ENCODE peak calls at places on chromosome 16, in five cellular contexts. F, K, M, U and R are unnamed samples.

GRCh38 chr16:67242138-67242730 is 5.0 kb downstream of the FHOD1 start:
- DNase-seq in F (no peak), K (no peak), M (no peak), U (no peak), R (no peak)

GRCh38 chr16:87344931-87345631 is 27.9 kb upstream of the C16orf95 start:
- DNase-seq in F (no peak), K (no peak), M (no peak), U (peak; percentile 36), R (no peak)

GRCh38 chr16:23374721-23375120 is 72.6 kb downstream of the SCNN1B start:
- DNase-seq in F (no peak), K (no peak), M (no peak), U (no peak), R (peak; percentile 88)

GRCh38 chr16:66097746-66098145 is 268.7 kb upstream of the CDH5 start:
- DNase-seq in F (peak; percentile 37), K (no peak), M (no peak), U (no peak), R (no peak)

GRCh38 chr16:17544785-17545184 is 74.0 kb upstream of the XYLT1 start:
- DNase-seq in F (no peak), K (no peak), M (no peak), U (peak; percentile 81), R (no peak)

GRCh38 chr16:85227924-85228462 is 115.7 kb upstream of the CIBAR2 start:
- DNase-seq in F (peak; percentile 74), K (peak; percentile 76), M (no peak), U (peak; percentile 49), R (no peak)

GRCh38 chr16:3637371-3637923 is 17.0 kb upstream of the DNASE1 start:
- DNase-seq in F (no peak), K (peak; percentile 8), M (no peak), U (peak; percentile 53), R (no peak)

GRCh38 chr16:66622863-66623262 is 18.4 kb downstream of the CMTM3 start:
- DNase-seq in F (peak; percentile 23), K (peak; percentile 32), M (no peak), U (no peak), R (no peak)

GRCh38 chr16:59039066-59039465 is 304.9 kb upstream of the GOT2 start:
- DNase-seq in F (no peak), K (no peak), M (no peak), U (no peak), R (no peak)

GRCh38 chr16:52141871-52142270 is 405.1 kb downstream of the TOX3 start:
- DNase-seq in F (no peak), K (no peak), M (no peak), U (no peak), R (no peak)

GRCh38 chr16:35391328-35391727 is 1931.9 kb downstream of the TP53TG3F start:
- DNase-seq in F (no peak), K (peak; percentile 23), M (peak; percentile 55), U (peak; percentile 32), R (peak; percentile 46)

GRCh38 chr16:50305441-50306061 is 39.2 kb downstream of the ADCY7 start:
- DNase-seq in F (no peak), K (no peak), M (no peak), U (no peak), R (no peak)

GRCh38 chr16:86455116-86455515 is 55.2 kb upstream of the FOXF1 start:
- DNase-seq in F (peak; percentile 96), K (peak; percentile 100), M (no peak), U (no peak), R (no peak)

GRCh38 chr16:85078176-85078700 is 34.0 kb downstream of the CIBAR2 start:
- DNase-seq in F (no peak), K (no peak), M (no peak), U (no peak), R (no peak)

GRCh38 chr16:88866151-88866920 is at the start of gene PABPN1L:
- DNase-seq in F (no peak), K (no peak), M (no peak), U (no peak), R (no peak)

GRCh38 chr16:89120921-89121351 is 27.3 kb downstream of the ACSF3 start:
- DNase-seq in F (no peak), K (no peak), M (no peak), U (no peak), R (no peak)

GRCh38 chr16:4612977-4613635 is 1.6 kb downstream of the UBALD1 start:
- DNase-seq in F (no peak), K (no peak), M (no peak), U (peak; percentile 35), R (peak; percentile 83)

GRCh38 chr16:31354394-31355291 is at the start of gene ITGAX:
- DNase-seq in F (no peak), K (peak; percentile 20), M (no peak), U (no peak), R (peak; percentile 52)

GRCh38 chr16:57013268-57013667 is 23.9 kb downstream of the NLRC5 start:
- DNase-seq in F (peak; percentile 86), K (peak; percentile 71), M (no peak), U (no peak), R (peak; percentile 94)

GRCh38 chr16:85583491-85584181 is 29.5 kb upstream of the GSE1 start:
- DNase-seq in F (peak; percentile 93), K (peak; percentile 95), M (no peak), U (no peak), R (no peak)

GRCh38 chr16:77273-77806 is 685 bp upstream of the MPG start:
- DNase-seq in F (no peak), K (peak; percentile 61), M (no peak), U (peak; percentile 80), R (peak; percentile 61)

GRCh38 chr16:2537451-2538379 is at the start of gene PDPK1:
- DNase-seq in F (peak; percentile 83), K (peak; percentile 92), M (no peak), U (peak; percentile 96), R (peak; percentile 83)

GRCh38 chr16:67675999-67676398 is 9.4 kb downstream of the C16orf86 start:
- DNase-seq in F (no peak), K (no peak), M (no peak), U (no peak), R (no peak)

GRCh38 chr16:54456291-54456690 is 169.7 kb upstream of the IRX3 start:
- DNase-seq in F (no peak), K (no peak), M (no peak), U (no peak), R (no peak)

GRCh38 chr16:28923652-28924398 is 1.2 kb downstream of the RABEP2 start:
- DNase-seq in F (no peak), K (no peak), M (no peak), U (peak; percentile 53), R (no peak)

GRCh38 chr16:28925386-28926228 is 569 bp upstream of the RABEP2 start:
- DNase-seq in F (peak; percentile 66), K (peak; percentile 68), M (peak; percentile 38), U (peak; percentile 83), R (peak; percentile 71)

GRCh38 chr16:28923231-28923587 is 1.8 kb downstream of the RABEP2 start:
- DNase-seq in F (no peak), K (no peak), M (no peak), U (no peak), R (no peak)

GRCh38 chr16:28924762-28925385 is at the start of gene RABEP2:
- DNase-seq in F (peak; percentile 56), K (peak; percentile 78), M (peak; percentile 89), U (peak; percentile 99), R (peak; percentile 95)

GRCh38 chr16:28924399-28924761 is 658 bp downstream of the RABEP2 start:
- DNase-seq in F (no peak), K (no peak), M (no peak), U (no peak), R (no peak)
- H2AFZ ChIP-seq in F (peak overlapping the region; percentile 26), K (peak overlapping the region; percentile 67), M (peak overlapping the region; percentile 91), U (peak overlapping the region; percentile 95), R (peak overlapping the region; percentile 81)

DNA sequence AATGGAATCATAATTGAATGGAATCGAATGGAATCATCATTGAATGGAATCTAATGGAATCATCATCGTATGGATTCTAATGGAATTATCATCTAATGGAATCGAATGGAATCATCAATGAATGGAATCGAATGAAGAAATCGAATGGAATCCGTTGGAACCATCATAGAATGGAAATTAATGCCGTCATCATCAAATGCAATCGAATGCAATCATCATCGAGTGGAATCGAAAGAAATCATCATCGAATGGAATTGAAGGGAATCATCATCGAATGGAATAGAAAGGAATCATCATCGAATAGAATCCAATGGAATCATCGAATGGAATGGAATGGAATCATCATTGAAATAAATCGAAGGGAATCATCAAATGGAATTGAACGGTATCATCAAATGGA is 217.2 kb downstream of the SHCBP1 start:
- DNase-seq in F (no peak), K (no peak), M (no peak), U (no peak), R (no peak)
- H2AFZ ChIP-seq in F (no peak overlapping the region), K (no peak overlapping the region), M (no peak overlapping the region), U (no peak overlapping the region), R (no peak overlapping the region)

DNA sequence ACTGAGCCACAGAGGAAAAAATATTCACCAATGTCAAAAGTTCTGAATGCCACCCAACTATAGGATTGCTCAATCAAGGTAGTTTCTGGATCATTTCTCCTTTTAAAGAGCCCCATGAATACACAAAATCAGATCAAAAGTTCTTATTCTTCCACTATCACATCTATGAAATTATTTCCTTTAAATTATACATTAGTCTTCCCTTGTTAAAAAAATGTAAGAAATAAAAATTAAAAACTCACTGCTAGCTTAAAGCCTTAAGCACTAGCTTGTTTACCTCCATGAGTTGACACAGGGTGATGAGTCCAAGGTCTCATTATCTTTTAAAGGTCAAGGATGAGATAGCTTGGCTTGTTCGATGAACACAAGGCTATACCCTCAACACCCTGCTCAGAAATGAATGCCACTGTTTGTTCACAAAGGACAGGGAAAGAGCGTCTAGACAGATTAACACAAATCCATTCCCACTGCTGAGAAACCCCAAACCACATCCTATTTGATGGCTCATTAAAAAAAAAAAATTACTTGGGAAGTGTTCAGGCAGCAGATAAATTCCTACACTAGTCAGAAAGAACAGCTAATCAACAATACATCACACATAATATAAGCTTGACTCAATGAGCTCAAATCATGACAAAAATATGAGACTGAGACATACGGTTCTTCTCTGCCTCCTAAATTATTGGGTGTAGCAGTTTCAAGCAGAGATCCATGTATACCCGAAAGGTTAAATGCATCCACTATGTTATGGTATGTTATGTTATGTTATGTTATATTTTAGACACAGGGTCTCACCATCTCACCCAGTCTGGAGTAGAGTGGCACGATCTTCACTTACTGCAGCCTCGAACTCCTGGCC is 118.9 kb downstream of the PARN start:
- DNase-seq in F (peak; percentile 97), K (peak; percentile 74), M (peak; percentile 61), U (no peak), R (no peak)
- H2AFZ ChIP-seq in F (no peak overlapping the region), K (no peak overlapping the region), M (no peak overlapping the region), U (no peak overlapping the region), R (no peak overlapping the region)

GRCh38 chr16:79316004-79316458 is 284.5 kb downstream of the MAF start:
- DNase-seq in F (no peak), K (no peak), M (no peak), U (no peak), R (no peak)

GRCh38 chr16:79320956-79321355 is 279.6 kb downstream of the MAF start:
- DNase-seq in F (no peak), K (no peak), M (no peak), U (no peak), R (no peak)

GRCh38 chr16:79317521-79317920 is 283.0 kb downstream of the MAF start:
- DNase-seq in F (no peak), K (no peak), M (no peak), U (no peak), R (no peak)

GRCh38 chr16:79318137-79318899 is 282.2 kb downstream of the MAF start:
- DNase-seq in F (no peak), K (no peak), M (no peak), U (peak; percentile 60), R (no peak)

DNA sequence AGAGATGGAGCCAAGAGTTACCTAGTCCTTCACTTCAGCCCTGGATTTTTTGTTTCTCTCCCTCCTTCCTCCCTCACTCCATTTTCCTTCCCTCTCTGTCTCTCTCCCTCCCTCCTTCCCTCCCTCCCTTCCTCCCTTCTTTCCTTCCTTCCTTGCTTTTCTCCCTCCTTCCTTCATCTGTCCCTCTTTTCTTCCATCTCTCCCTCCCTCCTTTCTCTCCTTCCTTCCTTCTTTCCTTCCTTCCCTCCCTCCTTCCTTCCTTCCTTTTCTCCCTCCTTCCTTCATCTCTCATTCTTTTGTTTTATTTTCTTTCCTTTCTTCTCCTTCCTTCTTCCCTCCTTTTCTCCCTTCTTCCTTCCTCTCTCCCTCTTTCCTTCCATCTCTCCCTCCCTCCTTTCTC is 283.5 kb downstream of the MAF start:
- DNase-seq in F (no peak), K (no peak), M (no peak), U (no peak), R (no peak)
- H2AFZ ChIP-seq in F (no peak overlapping the region), K (no peak overlapping the region), M (no peak overlapping the region), U (no peak overlapping the region), R (no peak overlapping the region)